ENCODE peak calls at places on chromosomes 2 and 18, in four cellular contexts. M is anterior cingulate cortex, E is NCI-H2029 treated with DMSO at 0.1 percent for 48 hours, V is NCI-H2081. T is an unnamed sample.

GRCh38 chr18:48813833-48814489 is 136.8 kb downstream of the SMAD7 start:
- DNase-seq in M (no peak), E (no peak), V (no peak), T (no peak)

GRCh38 chr2:71882949-71883472 is 264.7 kb downstream of the CYP26B1 start:
- DNase-seq in M (peak), E (no peak), V (no peak), T (peak)

GRCh38 chr2:42513252-42513918 is 19.6 kb upstream of the KCNG3 start:
- DNase-seq in M (no peak), E (no peak), V (peak), T (no peak)

GRCh38 chr2:55901322-55901721 is 22.3 kb downstream of the EFEMP1 start:
- DNase-seq in M (no peak), E (no peak), V (no peak), T (no peak)

GRCh38 chr2:34012728-34013302 is 413.7 kb upstream of the FAM98A start:
- DNase-seq in M (peak), E (no peak), V (peak), T (peak)

GRCh38 chr18:21678897-21679296 is 25.7 kb downstream of the ABHD3 start:
- DNase-seq in M (no peak), E (no peak), V (no peak), T (no peak)

GRCh38 chr2:27075219-27075871 is 3.1 kb upstream of the EMILIN1 start:
- DNase-seq in M (no peak), E (no peak), V (no peak), T (no peak)

GRCh38 chr2:180670302-180671003 is 310.0 kb upstream of the UBE2E3 start:
- DNase-seq in M (no peak), E (no peak), V (no peak), T (no peak)

GRCh38 chr18:36499938-36500337 is 202.4 kb downstream of the FHOD3 start:
- DNase-seq in M (no peak), E (no peak), V (no peak), T (no peak)

T was measured in hippocampal formation.